ENCODE peak calls at places on chromosomes 6 and 20, in five cellular contexts. X is activated CD4-positive, alpha-beta T cell treated with anti-CD3 and anti-CD28 coated beads for 1 hour; Q is naive B cell; V is cardiac septum; L is NCI-H446. S is an unnamed sample.
A peak's percentile ranks its signal among the peaks of the same experiment; 100 is the strongest.

GRCh38 chr6:2733324-2733723 is 17.4 kb downstream of the MYLK4 start:
- DNase-seq in V (peak; percentile 82), X (no peak), Q (peak; percentile 87), L (no peak), S (peak; percentile 64)

GRCh38 chr6:41334482-41335023 is 855 bp upstream of the NCR2 start:
- DNase-seq in X (no peak), Q (no peak), V (no peak), L (no peak), S (no peak)

GRCh38 chr20:31590717-31591225 is 14.3 kb upstream of the ID1 start:
- DNase-seq in V (no peak), L (no peak), Q (no peak), X (no peak), S (no peak)

GRCh38 chr20:58550661-58551060 is 35.5 kb upstream of the APCDD1L start:
- DNase-seq in X (no peak), V (no peak), Q (no peak), L (no peak), S (no peak)

GRCh38 chr20:58691773-58692578 is 624 bp upstream of the NPEPL1 start:
- DNase-seq in L (no peak), V (peak; percentile 90), X (no peak), Q (no peak), S (peak; percentile 35)

GRCh38 chr6:160417550-160417949 is 69.4 kb downstream of the SLC22A3 start:
- DNase-seq in Q (no peak), L (no peak), V (no peak), X (no peak), S (no peak)

GRCh38 chr20:51456511-51457280 is 85.8 kb downstream of the NFATC2 start:
- DNase-seq in L (peak; percentile 98), Q (no peak), V (peak; percentile 96), X (no peak), S (peak; percentile 87)

GRCh38 chr20:17888044-17888443 is 80.5 kb downstream of the SNX5 start:
- DNase-seq in V (no peak), X (no peak), L (no peak), Q (no peak), S (no peak)

GRCh38 chr20:13291167-13291566 is 70.1 kb downstream of the ISM1 start:
- DNase-seq in L (no peak), X (no peak), V (no peak), Q (no peak), S (no peak)

GRCh38 chr6:152277826-152278247 is 359.3 kb downstream of the SYNE1 start:
- DNase-seq in Q (no peak), X (no peak), L (no peak), V (no peak), S (peak; percentile 48)

GRCh38 chr6:12648171-12648570 is 68.4 kb upstream of the PHACTR1 start:
- DNase-seq in L (no peak), V (no peak), Q (no peak), X (no peak), S (no peak)

GRCh38 chr6:108619431-108620197 is 58.9 kb downstream of the FOXO3 start:
- DNase-seq in V (no peak), Q (no peak), L (no peak), X (no peak), S (no peak)

GRCh38 chr6:158772851-158773371 is 46.3 kb downstream of the EZR start:
- DNase-seq in X (no peak), V (peak; percentile 12), L (no peak), Q (no peak), S (no peak)

GRCh38 chr6:49849121-49849907 is 17.0 kb downstream of the CRISP1 start:
- DNase-seq in L (peak; percentile 78), Q (peak; percentile 13), X (no peak), V (no peak), S (no peak)

GRCh38 chr6:106872044-106872443 is 102.5 kb downstream of the CD24 start:
- DNase-seq in Q (no peak), V (no peak), X (no peak), L (no peak), S (no peak)

GRCh38 chr6:108193120-108193519 is 27.3 kb downstream of the NR2E1 start:
- DNase-seq in V (no peak), X (no peak), Q (no peak), L (no peak), S (no peak)

GRCh38 chr6:35500782-35501181 is 3.9 kb upstream of the TEAD3 start:
- DNase-seq in L (no peak), X (no peak), Q (no peak), V (no peak), S (peak; percentile 76)

GRCh38 chr6:40620546-40620945 is 33.4 kb upstream of the LRFN2 start:
- DNase-seq in X (no peak), Q (no peak), L (no peak), V (no peak), S (no peak)

GRCh38 chr6:49980898-49981297 is 11.5 kb upstream of the DEFB113 start:
- DNase-seq in X (no peak), Q (no peak), V (no peak), L (no peak), S (no peak)

GRCh38 chr6:349491-349921 is 42.0 kb upstream of the IRF4 start:
- DNase-seq in X (no peak), Q (no peak), V (peak; percentile 73), L (no peak), S (no peak)

GRCh38 chr20:52536841-52537400 is 345.3 kb upstream of the ZFP64 start:
- DNase-seq in X (no peak), Q (no peak), L (no peak), V (no peak), S (no peak)

GRCh38 chr6:34177181-34177591 is 31.3 kb upstream of the GRM4 start:
- DNase-seq in Q (no peak), X (no peak), V (peak; percentile 7), L (no peak), S (no peak)